ENCODE peak calls at places on chromosome 17, in six cellular contexts. One of them, this sample, is unnamed.

GRCh38 chr17:40095944-40096791 is 4.2 kb downstream of the NR1D1 start:
- DNase-seq in NCI-H2107: no peak
- DNase-seq in stimulated activated naive B cell treated with anti-CD40 and anti-IgM and Interleukin-4, amounts not matched to agents 10 μg/mL and 1 μg/mL and 100 μg/mL, for 72 hours: peak
- DNase-seq in activated CD8-positive, alpha-beta T cell treated with anti-CD3 and anti-CD28 coated beads for 36 hours: peak
- DNase-seq in T-cell: peak
- DNase-seq in psoas muscle: peak
- DNase-seq in this sample: peak

GRCh38 chr17:4407216-4407615 is 26.5 kb upstream of the SPNS3 start:
- DNase-seq in NCI-H2107: no peak
- DNase-seq in stimulated activated naive B cell treated with anti-CD40 and anti-IgM and Interleukin-4, amounts not matched to agents 10 μg/mL and 1 μg/mL and 100 μg/mL, for 72 hours: no peak
- DNase-seq in activated CD8-positive, alpha-beta T cell treated with anti-CD3 and anti-CD28 coated beads for 36 hours: no peak
- DNase-seq in T-cell: no peak
- DNase-seq in psoas muscle: no peak
- DNase-seq in this sample: no peak

GRCh38 chr17:61251939-61252865 is 147.4 kb upstream of the TBX2 start:
- DNase-seq in NCI-H2107: no peak
- DNase-seq in stimulated activated naive B cell treated with anti-CD40 and anti-IgM and Interleukin-4, amounts not matched to agents 10 μg/mL and 1 μg/mL and 100 μg/mL, for 72 hours: peak
- DNase-seq in activated CD8-positive, alpha-beta T cell treated with anti-CD3 and anti-CD28 coated beads for 36 hours: no peak
- DNase-seq in T-cell: peak
- DNase-seq in psoas muscle: peak
- DNase-seq in this sample: peak

GRCh38 chr17:57502696-57503307 is 242.3 kb downstream of the CCDC182 start:
- DNase-seq in NCI-H2107: no peak
- DNase-seq in stimulated activated naive B cell treated with anti-CD40 and anti-IgM and Interleukin-4, amounts not matched to agents 10 μg/mL and 1 μg/mL and 100 μg/mL, for 72 hours: no peak
- DNase-seq in activated CD8-positive, alpha-beta T cell treated with anti-CD3 and anti-CD28 coated beads for 36 hours: no peak
- DNase-seq in T-cell: no peak
- DNase-seq in psoas muscle: no peak
- DNase-seq in this sample: no peak

GRCh38 chr17:29138991-29139682 is 41.1 kb downstream of the MYO18A start:
- DNase-seq in NCI-H2107: no peak
- DNase-seq in stimulated activated naive B cell treated with anti-CD40 and anti-IgM and Interleukin-4, amounts not matched to agents 10 μg/mL and 1 μg/mL and 100 μg/mL, for 72 hours: no peak
- DNase-seq in activated CD8-positive, alpha-beta T cell treated with anti-CD3 and anti-CD28 coated beads for 36 hours: peak
- DNase-seq in T-cell: no peak
- DNase-seq in psoas muscle: peak
- DNase-seq in this sample: no peak

GRCh38 chr17:80760501-80760900 is 215.9 kb downstream of the RPTOR start:
- DNase-seq in NCI-H2107: peak
- DNase-seq in stimulated activated naive B cell treated with anti-CD40 and anti-IgM and Interleukin-4, amounts not matched to agents 10 μg/mL and 1 μg/mL and 100 μg/mL, for 72 hours: peak
- DNase-seq in activated CD8-positive, alpha-beta T cell treated with anti-CD3 and anti-CD28 coated beads for 36 hours: no peak
- DNase-seq in T-cell: no peak
- DNase-seq in psoas muscle: no peak
- DNase-seq in this sample: no peak

GRCh38 chr17:2237960-2238359 is 65.6 kb downstream of the SMG6 start:
- DNase-seq in NCI-H2107: no peak
- DNase-seq in stimulated activated naive B cell treated with anti-CD40 and anti-IgM and Interleukin-4, amounts not matched to agents 10 μg/mL and 1 μg/mL and 100 μg/mL, for 72 hours: no peak
- DNase-seq in activated CD8-positive, alpha-beta T cell treated with anti-CD3 and anti-CD28 coated beads for 36 hours: no peak
- DNase-seq in T-cell: no peak
- DNase-seq in psoas muscle: no peak
- DNase-seq in this sample: no peak

GRCh38 chr17:78623541-78623940 is 46.3 kb upstream of the DNAH17 start:
- DNase-seq in NCI-H2107: no peak
- DNase-seq in stimulated activated naive B cell treated with anti-CD40 and anti-IgM and Interleukin-4, amounts not matched to agents 10 μg/mL and 1 μg/mL and 100 μg/mL, for 72 hours: no peak
- DNase-seq in activated CD8-positive, alpha-beta T cell treated with anti-CD3 and anti-CD28 coated beads for 36 hours: no peak
- DNase-seq in T-cell: no peak
- DNase-seq in psoas muscle: no peak
- DNase-seq in this sample: no peak

GRCh38 chr17:60439501-60439900 is 17.2 kb downstream of the CHCT1 start:
- DNase-seq in NCI-H2107: no peak
- DNase-seq in stimulated activated naive B cell treated with anti-CD40 and anti-IgM and Interleukin-4, amounts not matched to agents 10 μg/mL and 1 μg/mL and 100 μg/mL, for 72 hours: no peak
- DNase-seq in activated CD8-positive, alpha-beta T cell treated with anti-CD3 and anti-CD28 coated beads for 36 hours: no peak
- DNase-seq in T-cell: no peak
- DNase-seq in psoas muscle: no peak
- DNase-seq in this sample: no peak

GRCh38 chr17:45974916-45975630 is 24.0 kb upstream of the STH start:
- DNase-seq in NCI-H2107: no peak
- DNase-seq in stimulated activated naive B cell treated with anti-CD40 and anti-IgM and Interleukin-4, amounts not matched to agents 10 μg/mL and 1 μg/mL and 100 μg/mL, for 72 hours: peak
- DNase-seq in activated CD8-positive, alpha-beta T cell treated with anti-CD3 and anti-CD28 coated beads for 36 hours: no peak
- DNase-seq in T-cell: no peak
- DNase-seq in psoas muscle: peak
- DNase-seq in this sample: no peak

GRCh38 chr17:45579529-45580495 is 89.3 kb upstream of the PLEKHM1 start:
- DNase-seq in NCI-H2107: no peak
- DNase-seq in stimulated activated naive B cell treated with anti-CD40 and anti-IgM and Interleukin-4, amounts not matched to agents 10 μg/mL and 1 μg/mL and 100 μg/mL, for 72 hours: no peak
- DNase-seq in activated CD8-positive, alpha-beta T cell treated with anti-CD3 and anti-CD28 coated beads for 36 hours: no peak
- DNase-seq in T-cell: no peak
- DNase-seq in psoas muscle: no peak
- DNase-seq in this sample: no peak

GRCh38 chr17:7856081-7856791 is 1.1 kb downstream of the NAA38 start:
- DNase-seq in NCI-H2107: no peak
- DNase-seq in stimulated activated naive B cell treated with anti-CD40 and anti-IgM and Interleukin-4, amounts not matched to agents 10 μg/mL and 1 μg/mL and 100 μg/mL, for 72 hours: no peak
- DNase-seq in activated CD8-positive, alpha-beta T cell treated with anti-CD3 and anti-CD28 coated beads for 36 hours: peak
- DNase-seq in T-cell: no peak
- DNase-seq in psoas muscle: peak
- DNase-seq in this sample: no peak

GRCh38 chr17:4256952-4257351 is 6.8 kb downstream of the ANKFY1 start:
- DNase-seq in NCI-H2107: no peak
- DNase-seq in stimulated activated naive B cell treated with anti-CD40 and anti-IgM and Interleukin-4, amounts not matched to agents 10 μg/mL and 1 μg/mL and 100 μg/mL, for 72 hours: no peak
- DNase-seq in activated CD8-positive, alpha-beta T cell treated with anti-CD3 and anti-CD28 coated beads for 36 hours: no peak
- DNase-seq in T-cell: no peak
- DNase-seq in psoas muscle: no peak
- DNase-seq in this sample: no peak

GRCh38 chr17:1947743-1948516 is 77.2 kb downstream of the RTN4RL1 start:
- DNase-seq in NCI-H2107: no peak
- DNase-seq in stimulated activated naive B cell treated with anti-CD40 and anti-IgM and Interleukin-4, amounts not matched to agents 10 μg/mL and 1 μg/mL and 100 μg/mL, for 72 hours: no peak
- DNase-seq in activated CD8-positive, alpha-beta T cell treated with anti-CD3 and anti-CD28 coated beads for 36 hours: no peak
- DNase-seq in T-cell: no peak
- DNase-seq in psoas muscle: no peak
- DNase-seq in this sample: no peak

GRCh38 chr17:78173025-78173715 is 4.8 kb downstream of the SYNGR2 start:
- DNase-seq in NCI-H2107: no peak
- DNase-seq in stimulated activated naive B cell treated with anti-CD40 and anti-IgM and Interleukin-4, amounts not matched to agents 10 μg/mL and 1 μg/mL and 100 μg/mL, for 72 hours: peak
- DNase-seq in activated CD8-positive, alpha-beta T cell treated with anti-CD3 and anti-CD28 coated beads for 36 hours: no peak
- DNase-seq in T-cell: no peak
- DNase-seq in psoas muscle: no peak
- DNase-seq in this sample: no peak

GRCh38 chr17:51722994-51723393 is 435.5 kb downstream of the CA10 start:
- DNase-seq in NCI-H2107: no peak
- DNase-seq in stimulated activated naive B cell treated with anti-CD40 and anti-IgM and Interleukin-4, amounts not matched to agents 10 μg/mL and 1 μg/mL and 100 μg/mL, for 72 hours: no peak
- DNase-seq in activated CD8-positive, alpha-beta T cell treated with anti-CD3 and anti-CD28 coated beads for 36 hours: no peak
- DNase-seq in T-cell: no peak
- DNase-seq in psoas muscle: no peak
- DNase-seq in this sample: no peak

GRCh38 chr17:47830991-47831933 is at the start of the genes LRRC46 and MRPL10:
- DNase-seq in NCI-H2107: peak
- DNase-seq in stimulated activated naive B cell treated with anti-CD40 and anti-IgM and Interleukin-4, amounts not matched to agents 10 μg/mL and 1 μg/mL and 100 μg/mL, for 72 hours: peak
- DNase-seq in activated CD8-positive, alpha-beta T cell treated with anti-CD3 and anti-CD28 coated beads for 36 hours: peak
- DNase-seq in T-cell: peak
- DNase-seq in psoas muscle: peak
- DNase-seq in this sample: peak

GRCh38 chr17:42980274-42980765 is at the start of gene RUNDC1:
- DNase-seq in NCI-H2107: peak
- DNase-seq in stimulated activated naive B cell treated with anti-CD40 and anti-IgM and Interleukin-4, amounts not matched to agents 10 μg/mL and 1 μg/mL and 100 μg/mL, for 72 hours: peak
- DNase-seq in activated CD8-positive, alpha-beta T cell treated with anti-CD3 and anti-CD28 coated beads for 36 hours: peak
- DNase-seq in T-cell: peak
- DNase-seq in psoas muscle: peak
- DNase-seq in this sample: peak

GRCh38 chr17:59620518-59621259 is 994 bp downstream of the CLTC start:
- DNase-seq in NCI-H2107: peak
- DNase-seq in stimulated activated naive B cell treated with anti-CD40 and anti-IgM and Interleukin-4, amounts not matched to agents 10 μg/mL and 1 μg/mL and 100 μg/mL, for 72 hours: no peak
- DNase-seq in activated CD8-positive, alpha-beta T cell treated with anti-CD3 and anti-CD28 coated beads for 36 hours: peak
- DNase-seq in T-cell: peak
- DNase-seq in psoas muscle: no peak
- DNase-seq in this sample: no peak

GRCh38 chr17:17921192-17922082 is 50.8 kb downstream of the TOM1L2 start:
- DNase-seq in NCI-H2107: no peak
- DNase-seq in stimulated activated naive B cell treated with anti-CD40 and anti-IgM and Interleukin-4, amounts not matched to agents 10 μg/mL and 1 μg/mL and 100 μg/mL, for 72 hours: no peak
- DNase-seq in activated CD8-positive, alpha-beta T cell treated with anti-CD3 and anti-CD28 coated beads for 36 hours: no peak
- DNase-seq in T-cell: no peak
- DNase-seq in psoas muscle: no peak
- DNase-seq in this sample: no peak

GRCh38 chr17:29133146-29133713 is 47.0 kb downstream of the MYO18A start:
- DNase-seq in NCI-H2107: no peak
- DNase-seq in stimulated activated naive B cell treated with anti-CD40 and anti-IgM and Interleukin-4, amounts not matched to agents 10 μg/mL and 1 μg/mL and 100 μg/mL, for 72 hours: no peak
- DNase-seq in activated CD8-positive, alpha-beta T cell treated with anti-CD3 and anti-CD28 coated beads for 36 hours: no peak
- DNase-seq in T-cell: no peak
- DNase-seq in psoas muscle: peak
- DNase-seq in this sample: no peak

GRCh38 chr17:10558049-10558448 is 8.6 kb upstream of the MYH2 start:
- DNase-seq in NCI-H2107: no peak
- DNase-seq in stimulated activated naive B cell treated with anti-CD40 and anti-IgM and Interleukin-4, amounts not matched to agents 10 μg/mL and 1 μg/mL and 100 μg/mL, for 72 hours: no peak
- DNase-seq in activated CD8-positive, alpha-beta T cell treated with anti-CD3 and anti-CD28 coated beads for 36 hours: no peak
- DNase-seq in T-cell: no peak
- DNase-seq in psoas muscle: no peak
- DNase-seq in this sample: no peak

GRCh38 chr17:60496051-60496450 is 30.0 kb downstream of the APPBP2 start:
- DNase-seq in NCI-H2107: no peak
- DNase-seq in stimulated activated naive B cell treated with anti-CD40 and anti-IgM and Interleukin-4, amounts not matched to agents 10 μg/mL and 1 μg/mL and 100 μg/mL, for 72 hours: no peak
- DNase-seq in activated CD8-positive, alpha-beta T cell treated with anti-CD3 and anti-CD28 coated beads for 36 hours: no peak
- DNase-seq in T-cell: no peak
- DNase-seq in psoas muscle: no peak
- DNase-seq in this sample: no peak

GRCh38 chr17:9371019-9371418 is 204.6 kb downstream of the STX8 start:
- DNase-seq in NCI-H2107: no peak
- DNase-seq in stimulated activated naive B cell treated with anti-CD40 and anti-IgM and Interleukin-4, amounts not matched to agents 10 μg/mL and 1 μg/mL and 100 μg/mL, for 72 hours: no peak
- DNase-seq in activated CD8-positive, alpha-beta T cell treated with anti-CD3 and anti-CD28 coated beads for 36 hours: no peak
- DNase-seq in T-cell: no peak
- DNase-seq in psoas muscle: no peak
- DNase-seq in this sample: no peak

GRCh38 chr17:39139137-39139516 is 12.3 kb downstream of the PLXDC1 start:
- DNase-seq in NCI-H2107: no peak
- DNase-seq in stimulated activated naive B cell treated with anti-CD40 and anti-IgM and Interleukin-4, amounts not matched to agents 10 μg/mL and 1 μg/mL and 100 μg/mL, for 72 hours: no peak
- DNase-seq in activated CD8-positive, alpha-beta T cell treated with anti-CD3 and anti-CD28 coated beads for 36 hours: no peak
- DNase-seq in T-cell: no peak
- DNase-seq in psoas muscle: no peak
- DNase-seq in this sample: no peak

GRCh38 chr17:81453712-81454111 is 58.5 kb downstream of the BAHCC1 start:
- DNase-seq in NCI-H2107: no peak
- DNase-seq in stimulated activated naive B cell treated with anti-CD40 and anti-IgM and Interleukin-4, amounts not matched to agents 10 μg/mL and 1 μg/mL and 100 μg/mL, for 72 hours: no peak
- DNase-seq in activated CD8-positive, alpha-beta T cell treated with anti-CD3 and anti-CD28 coated beads for 36 hours: peak
- DNase-seq in T-cell: peak
- DNase-seq in psoas muscle: no peak
- DNase-seq in this sample: no peak

GRCh38 chr17:82396601-82397435 is 21.3 kb upstream of the HEXD start:
- DNase-seq in NCI-H2107: no peak
- DNase-seq in stimulated activated naive B cell treated with anti-CD40 and anti-IgM and Interleukin-4, amounts not matched to agents 10 μg/mL and 1 μg/mL and 100 μg/mL, for 72 hours: no peak
- DNase-seq in activated CD8-positive, alpha-beta T cell treated with anti-CD3 and anti-CD28 coated beads for 36 hours: no peak
- DNase-seq in T-cell: no peak
- DNase-seq in psoas muscle: no peak
- DNase-seq in this sample: no peak

GRCh38 chr17:17970699-17971430 is 1.3 kb downstream of the TOM1L2 start:
- DNase-seq in NCI-H2107: no peak
- DNase-seq in stimulated activated naive B cell treated with anti-CD40 and anti-IgM and Interleukin-4, amounts not matched to agents 10 μg/mL and 1 μg/mL and 100 μg/mL, for 72 hours: no peak
- DNase-seq in activated CD8-positive, alpha-beta T cell treated with anti-CD3 and anti-CD28 coated beads for 36 hours: no peak
- DNase-seq in T-cell: no peak
- DNase-seq in psoas muscle: no peak
- DNase-seq in this sample: no peak

GRCh38 chr17:1375615-1376014 is 24.4 kb downstream of the YWHAE start:
- DNase-seq in NCI-H2107: no peak
- DNase-seq in stimulated activated naive B cell treated with anti-CD40 and anti-IgM and Interleukin-4, amounts not matched to agents 10 μg/mL and 1 μg/mL and 100 μg/mL, for 72 hours: no peak
- DNase-seq in activated CD8-positive, alpha-beta T cell treated with anti-CD3 and anti-CD28 coated beads for 36 hours: peak
- DNase-seq in T-cell: no peak
- DNase-seq in psoas muscle: no peak
- DNase-seq in this sample: no peak

GRCh38 chr17:7588553-7589203 is 1.2 kb downstream of the SOX15 start:
- DNase-seq in NCI-H2107: no peak
- DNase-seq in stimulated activated naive B cell treated with anti-CD40 and anti-IgM and Interleukin-4, amounts not matched to agents 10 μg/mL and 1 μg/mL and 100 μg/mL, for 72 hours: no peak
- DNase-seq in activated CD8-positive, alpha-beta T cell treated with anti-CD3 and anti-CD28 coated beads for 36 hours: no peak
- DNase-seq in T-cell: no peak
- DNase-seq in psoas muscle: peak
- DNase-seq in this sample: no peak

GRCh38 chr17:65154770-65155589 is 17.8 kb downstream of the RGS9 start:
- DNase-seq in NCI-H2107: no peak
- DNase-seq in stimulated activated naive B cell treated with anti-CD40 and anti-IgM and Interleukin-4, amounts not matched to agents 10 μg/mL and 1 μg/mL and 100 μg/mL, for 72 hours: peak
- DNase-seq in activated CD8-positive, alpha-beta T cell treated with anti-CD3 and anti-CD28 coated beads for 36 hours: no peak
- DNase-seq in T-cell: no peak
- DNase-seq in psoas muscle: no peak
- DNase-seq in this sample: no peak

GRCh38 chr17:45223541-45224528 is 2.1 kb downstream of the FMNL1 start:
- DNase-seq in NCI-H2107: no peak
- DNase-seq in stimulated activated naive B cell treated with anti-CD40 and anti-IgM and Interleukin-4, amounts not matched to agents 10 μg/mL and 1 μg/mL and 100 μg/mL, for 72 hours: peak
- DNase-seq in activated CD8-positive, alpha-beta T cell treated with anti-CD3 and anti-CD28 coated beads for 36 hours: peak
- DNase-seq in T-cell: peak
- DNase-seq in psoas muscle: no peak
- DNase-seq in this sample: no peak

GRCh38 chr17:57548421-57549385 is 196.4 kb downstream of the CCDC182 start:
- DNase-seq in NCI-H2107: no peak
- DNase-seq in stimulated activated naive B cell treated with anti-CD40 and anti-IgM and Interleukin-4, amounts not matched to agents 10 μg/mL and 1 μg/mL and 100 μg/mL, for 72 hours: no peak
- DNase-seq in activated CD8-positive, alpha-beta T cell treated with anti-CD3 and anti-CD28 coated beads for 36 hours: no peak
- DNase-seq in T-cell: no peak
- DNase-seq in psoas muscle: no peak
- DNase-seq in this sample: no peak

GRCh38 chr17:61729690-61730268 is 133.5 kb downstream of the BRIP1 start:
- DNase-seq in NCI-H2107: no peak
- DNase-seq in stimulated activated naive B cell treated with anti-CD40 and anti-IgM and Interleukin-4, amounts not matched to agents 10 μg/mL and 1 μg/mL and 100 μg/mL, for 72 hours: no peak
- DNase-seq in activated CD8-positive, alpha-beta T cell treated with anti-CD3 and anti-CD28 coated beads for 36 hours: no peak
- DNase-seq in T-cell: no peak
- DNase-seq in psoas muscle: no peak
- DNase-seq in this sample: no peak

GRCh38 chr17:83192161-83192788 is 112.9 kb downstream of the METRNL start:
- DNase-seq in NCI-H2107: no peak
- DNase-seq in stimulated activated naive B cell treated with anti-CD40 and anti-IgM and Interleukin-4, amounts not matched to agents 10 μg/mL and 1 μg/mL and 100 μg/mL, for 72 hours: peak
- DNase-seq in activated CD8-positive, alpha-beta T cell treated with anti-CD3 and anti-CD28 coated beads for 36 hours: no peak
- DNase-seq in T-cell: no peak
- DNase-seq in psoas muscle: peak
- DNase-seq in this sample: no peak

GRCh38 chr17:82874011-82874835 is 34.4 kb upstream of the ZNF750 start:
- DNase-seq in NCI-H2107: no peak
- DNase-seq in stimulated activated naive B cell treated with anti-CD40 and anti-IgM and Interleukin-4, amounts not matched to agents 10 μg/mL and 1 μg/mL and 100 μg/mL, for 72 hours: no peak
- DNase-seq in activated CD8-positive, alpha-beta T cell treated with anti-CD3 and anti-CD28 coated beads for 36 hours: no peak
- DNase-seq in T-cell: no peak
- DNase-seq in psoas muscle: peak
- DNase-seq in this sample: no peak

GRCh38 chr17:77872714-77873517 is 85.6 kb upstream of the TNRC6C start:
- DNase-seq in NCI-H2107: no peak
- DNase-seq in stimulated activated naive B cell treated with anti-CD40 and anti-IgM and Interleukin-4, amounts not matched to agents 10 μg/mL and 1 μg/mL and 100 μg/mL, for 72 hours: no peak
- DNase-seq in activated CD8-positive, alpha-beta T cell treated with anti-CD3 and anti-CD28 coated beads for 36 hours: no peak
- DNase-seq in T-cell: no peak
- DNase-seq in psoas muscle: no peak
- DNase-seq in this sample: no peak

GRCh38 chr17:65518256-65518655 is 43.2 kb downstream of the AXIN2 start:
- DNase-seq in NCI-H2107: no peak
- DNase-seq in stimulated activated naive B cell treated with anti-CD40 and anti-IgM and Interleukin-4, amounts not matched to agents 10 μg/mL and 1 μg/mL and 100 μg/mL, for 72 hours: no peak
- DNase-seq in activated CD8-positive, alpha-beta T cell treated with anti-CD3 and anti-CD28 coated beads for 36 hours: no peak
- DNase-seq in T-cell: no peak
- DNase-seq in psoas muscle: no peak
- DNase-seq in this sample: no peak

GRCh38 chr17:36935681-36936454 is 1.4 kb upstream of the LHX1 start:
- DNase-seq in NCI-H2107: no peak
- DNase-seq in stimulated activated naive B cell treated with anti-CD40 and anti-IgM and Interleukin-4, amounts not matched to agents 10 μg/mL and 1 μg/mL and 100 μg/mL, for 72 hours: no peak
- DNase-seq in activated CD8-positive, alpha-beta T cell treated with anti-CD3 and anti-CD28 coated beads for 36 hours: no peak
- DNase-seq in T-cell: no peak
- DNase-seq in psoas muscle: peak
- DNase-seq in this sample: no peak

GRCh38 chr17:32335647-32336046 is 6.3 kb downstream of the C17orf75 start:
- DNase-seq in NCI-H2107: no peak
- DNase-seq in stimulated activated naive B cell treated with anti-CD40 and anti-IgM and Interleukin-4, amounts not matched to agents 10 μg/mL and 1 μg/mL and 100 μg/mL, for 72 hours: no peak
- DNase-seq in activated CD8-positive, alpha-beta T cell treated with anti-CD3 and anti-CD28 coated beads for 36 hours: no peak
- DNase-seq in T-cell: no peak
- DNase-seq in psoas muscle: no peak
- DNase-seq in this sample: no peak

This sample was measured in esophagus squamous epithelium.